ENCODE peak calls at places on chromosome 1, in eight cellular contexts. Q is dorsolateral prefrontal cortex; Z is T-cell; N is breast epithelium; Y is head of caudate nucleus; J is erythroblast; I is stimulated activated CD4-positive, alpha-beta T cell treated with anti-CD3 and anti-CD28 coated beads, Interleukin-1b, Interleukin-23, amount 100 ng/mL, for 1 hour; F is NCI-H226. T is an unnamed sample.

GRCh38 chr1:17669305-17669704 is 85.8 kb upstream of the ACTL8 start:
- DNase-seq in N (no peak), F (no peak), Q (no peak), I (no peak), Z (no peak), J (no peak), Y (no peak), T (no peak)

GRCh38 chr1:147504801-147505303 is 36.4 kb upstream of the BCL9 start:
- DNase-seq in I (no peak), F (peak; percentile 33), N (no peak), J (no peak), Z (no peak), Q (no peak), Y (no peak), T (no peak)

GRCh38 chr1:94539496-94539895 is 2.1 kb downstream of the F3 start:
- DNase-seq in I (no peak), F (peak; percentile 63), N (no peak), Z (no peak), Y (no peak), Q (no peak), J (no peak), T (no peak)

GRCh38 chr1:206717237-206717989 is 32.7 kb downstream of the MAPKAPK2 start:
- DNase-seq in Q (no peak), Z (no peak), J (peak; percentile 78), Y (no peak), N (no peak), I (no peak), F (no peak), T (no peak)

GRCh38 chr1:109508873-109509175 is 703 bp downstream of the AMIGO1 start:
- DNase-seq in N (no peak), J (no peak), Y (no peak), Q (no peak), F (no peak), I (no peak), Z (no peak), T (no peak)

GRCh38 chr1:181089777-181090505 is 1.4 kb downstream of the IER5 start:
- DNase-seq in Z (peak; percentile 82), I (no peak), J (peak; percentile 92), Y (peak; percentile 75), Q (peak; percentile 59), N (peak; percentile 70), F (peak; percentile 78), T (peak; percentile 65)

GRCh38 chr1:34983700-34984355 is 1.3 kb downstream of the TMEM35B start:
- DNase-seq in J (no peak), Q (no peak), Y (no peak), I (no peak), Z (no peak), F (peak; percentile 28), N (no peak), T (no peak)

GRCh38 chr1:63843884-63844283 is 70.1 kb downstream of the ROR1 start:
- DNase-seq in Y (no peak), Z (no peak), J (no peak), Q (no peak), F (no peak), I (no peak), N (no peak), T (no peak)

GRCh38 chr1:154403300-154403943 is 1.7 kb upstream of the IL6R start:
- DNase-seq in F (no peak), I (no peak), Z (no peak), Q (no peak), N (no peak), J (no peak), Y (peak; percentile 30), T (peak; percentile 23)

T was measured in substantia nigra.